ENCODE peak calls at places on chromosomes 7 and 10, in eight cellular contexts. One of them, this sample, is unnamed.

GRCh38 chr7:159032753-159033472 is 111.8 kb downstream of the VIPR2 start:
- DNase-seq in AG04450: no peak
- DNase-seq in fibroblast of mammary gland: no peak
- DNase-seq in dorsolateral prefrontal cortex: no peak
- DNase-seq in psoas muscle: no peak
- DNase-seq in hepatocyte: no peak
- DNase-seq in astrocyte of the cerebellum: no peak
- DNase-seq in CD8-positive, alpha-beta T cell: no peak
- DNase-seq in this sample: no peak

GRCh38 chr7:115635367-115635766 is 395.2 kb downstream of the TFEC start:
- DNase-seq in AG04450: peak
- DNase-seq in fibroblast of mammary gland: peak
- DNase-seq in dorsolateral prefrontal cortex: no peak
- DNase-seq in psoas muscle: no peak
- DNase-seq in hepatocyte: no peak
- DNase-seq in astrocyte of the cerebellum: no peak
- DNase-seq in CD8-positive, alpha-beta T cell: no peak
- DNase-seq in this sample: no peak

GRCh38 chr7:110856704-110857103 is 234.2 kb upstream of the LRRN3 start:
- DNase-seq in AG04450: no peak
- DNase-seq in fibroblast of mammary gland: peak
- DNase-seq in dorsolateral prefrontal cortex: no peak
- DNase-seq in psoas muscle: no peak
- DNase-seq in hepatocyte: no peak
- DNase-seq in astrocyte of the cerebellum: no peak
- DNase-seq in CD8-positive, alpha-beta T cell: no peak
- DNase-seq in this sample: no peak

GRCh38 chr7:127755529-127755928 is 103.5 kb downstream of the SND1 start:
- DNase-seq in AG04450: no peak
- DNase-seq in fibroblast of mammary gland: no peak
- DNase-seq in dorsolateral prefrontal cortex: peak
- DNase-seq in psoas muscle: no peak
- DNase-seq in hepatocyte: no peak
- DNase-seq in astrocyte of the cerebellum: no peak
- DNase-seq in CD8-positive, alpha-beta T cell: no peak
- DNase-seq in this sample: no peak

GRCh38 chr10:101322266-101323151 is 31.5 kb upstream of the BTRC start:
- DNase-seq in AG04450: no peak
- DNase-seq in fibroblast of mammary gland: no peak
- DNase-seq in dorsolateral prefrontal cortex: no peak
- DNase-seq in psoas muscle: no peak
- DNase-seq in hepatocyte: no peak
- DNase-seq in astrocyte of the cerebellum: no peak
- DNase-seq in CD8-positive, alpha-beta T cell: no peak
- DNase-seq in this sample: no peak

GRCh38 chr7:101817031-101817929 is at the start of gene CUX1:
- DNase-seq in AG04450: no peak
- DNase-seq in fibroblast of mammary gland: no peak
- DNase-seq in dorsolateral prefrontal cortex: no peak
- DNase-seq in psoas muscle: peak
- DNase-seq in hepatocyte: peak
- DNase-seq in astrocyte of the cerebellum: no peak
- DNase-seq in CD8-positive, alpha-beta T cell: no peak
- DNase-seq in this sample: no peak

GRCh38 chr7:1559626-1560590 is 3.9 kb upstream of the TMEM184A start:
- DNase-seq in AG04450: no peak
- DNase-seq in fibroblast of mammary gland: no peak
- DNase-seq in dorsolateral prefrontal cortex: no peak
- DNase-seq in psoas muscle: no peak
- DNase-seq in hepatocyte: no peak
- DNase-seq in astrocyte of the cerebellum: no peak
- DNase-seq in CD8-positive, alpha-beta T cell: no peak
- DNase-seq in this sample: no peak

GRCh38 chr10:76433161-76434005 is 1002.0 kb downstream of the LRMDA start:
- DNase-seq in AG04450: no peak
- DNase-seq in fibroblast of mammary gland: no peak
- DNase-seq in dorsolateral prefrontal cortex: no peak
- DNase-seq in psoas muscle: no peak
- DNase-seq in hepatocyte: peak
- DNase-seq in astrocyte of the cerebellum: no peak
- DNase-seq in CD8-positive, alpha-beta T cell: no peak
- DNase-seq in this sample: no peak

GRCh38 chr7:158345731-158346130 is 241.9 kb downstream of the PTPRN2 start:
- DNase-seq in AG04450: no peak
- DNase-seq in fibroblast of mammary gland: no peak
- DNase-seq in dorsolateral prefrontal cortex: no peak
- DNase-seq in psoas muscle: no peak
- DNase-seq in hepatocyte: no peak
- DNase-seq in astrocyte of the cerebellum: no peak
- DNase-seq in CD8-positive, alpha-beta T cell: no peak
- DNase-seq in this sample: no peak

GRCh38 chr7:75638607-75639070 is 100.1 kb downstream of the HIP1 start:
- DNase-seq in AG04450: peak
- DNase-seq in fibroblast of mammary gland: peak
- DNase-seq in dorsolateral prefrontal cortex: peak
- DNase-seq in psoas muscle: peak
- DNase-seq in hepatocyte: peak
- DNase-seq in astrocyte of the cerebellum: no peak
- DNase-seq in CD8-positive, alpha-beta T cell: no peak
- DNase-seq in this sample: no peak

GRCh38 chr10:60236869-60237524 is 152.7 kb downstream of the ANK3 start:
- DNase-seq in AG04450: no peak
- DNase-seq in fibroblast of mammary gland: peak
- DNase-seq in dorsolateral prefrontal cortex: no peak
- DNase-seq in psoas muscle: peak
- DNase-seq in hepatocyte: no peak
- DNase-seq in astrocyte of the cerebellum: no peak
- DNase-seq in CD8-positive, alpha-beta T cell: no peak
- DNase-seq in this sample: no peak

GRCh38 chr7:86914468-86915054 is 144.9 kb downstream of the ELAPOR2 start:
- DNase-seq in AG04450: no peak
- DNase-seq in fibroblast of mammary gland: peak
- DNase-seq in dorsolateral prefrontal cortex: no peak
- DNase-seq in psoas muscle: no peak
- DNase-seq in hepatocyte: peak
- DNase-seq in astrocyte of the cerebellum: no peak
- DNase-seq in CD8-positive, alpha-beta T cell: no peak
- DNase-seq in this sample: no peak

GRCh38 chr7:46566375-46566774 is 645.3 kb upstream of the IGFBP3 start:
- DNase-seq in AG04450: no peak
- DNase-seq in fibroblast of mammary gland: peak
- DNase-seq in dorsolateral prefrontal cortex: no peak
- DNase-seq in psoas muscle: no peak
- DNase-seq in hepatocyte: no peak
- DNase-seq in astrocyte of the cerebellum: no peak
- DNase-seq in CD8-positive, alpha-beta T cell: no peak
- DNase-seq in this sample: no peak

GRCh38 chr7:47581821-47582747 is at the start of gene TNS3:
- DNase-seq in AG04450: no peak
- DNase-seq in fibroblast of mammary gland: no peak
- DNase-seq in dorsolateral prefrontal cortex: no peak
- DNase-seq in psoas muscle: peak
- DNase-seq in hepatocyte: peak
- DNase-seq in astrocyte of the cerebellum: no peak
- DNase-seq in CD8-positive, alpha-beta T cell: no peak
- DNase-seq in this sample: no peak

GRCh38 chr7:98618786-98619185 is 1.7 kb downstream of the NPTX2 start:
- DNase-seq in AG04450: no peak
- DNase-seq in fibroblast of mammary gland: no peak
- DNase-seq in dorsolateral prefrontal cortex: no peak
- DNase-seq in psoas muscle: no peak
- DNase-seq in hepatocyte: no peak
- DNase-seq in astrocyte of the cerebellum: no peak
- DNase-seq in CD8-positive, alpha-beta T cell: no peak
- DNase-seq in this sample: no peak

GRCh38 chr7:107070710-107071109 is 26.2 kb downstream of the PRKAR2B start:
- DNase-seq in AG04450: no peak
- DNase-seq in fibroblast of mammary gland: no peak
- DNase-seq in dorsolateral prefrontal cortex: no peak
- DNase-seq in psoas muscle: no peak
- DNase-seq in hepatocyte: no peak
- DNase-seq in astrocyte of the cerebellum: no peak
- DNase-seq in CD8-positive, alpha-beta T cell: no peak
- DNase-seq in this sample: no peak

GRCh38 chr7:117015258-117016184 is 62.2 kb downstream of the ST7 start:
- DNase-seq in AG04450: no peak
- DNase-seq in fibroblast of mammary gland: no peak
- DNase-seq in dorsolateral prefrontal cortex: no peak
- DNase-seq in psoas muscle: no peak
- DNase-seq in hepatocyte: no peak
- DNase-seq in astrocyte of the cerebellum: no peak
- DNase-seq in CD8-positive, alpha-beta T cell: no peak
- DNase-seq in this sample: no peak

GRCh38 chr7:117012284-117013174 is 59.2 kb downstream of the ST7 start:
- DNase-seq in AG04450: no peak
- DNase-seq in fibroblast of mammary gland: peak
- DNase-seq in dorsolateral prefrontal cortex: no peak
- DNase-seq in psoas muscle: no peak
- DNase-seq in hepatocyte: peak
- DNase-seq in astrocyte of the cerebellum: peak
- DNase-seq in CD8-positive, alpha-beta T cell: no peak
- DNase-seq in this sample: no peak

GRCh38 chr7:117017017-117017451 is 63.7 kb downstream of the ST7 start:
- DNase-seq in AG04450: no peak
- DNase-seq in fibroblast of mammary gland: no peak
- DNase-seq in dorsolateral prefrontal cortex: no peak
- DNase-seq in psoas muscle: no peak
- DNase-seq in hepatocyte: no peak
- DNase-seq in astrocyte of the cerebellum: no peak
- DNase-seq in CD8-positive, alpha-beta T cell: no peak
- DNase-seq in this sample: no peak

GRCh38 chr7:117014099-117014656 is 60.9 kb downstream of the ST7 start:
- DNase-seq in AG04450: no peak
- DNase-seq in fibroblast of mammary gland: no peak
- DNase-seq in dorsolateral prefrontal cortex: no peak
- DNase-seq in psoas muscle: no peak
- DNase-seq in hepatocyte: no peak
- DNase-seq in astrocyte of the cerebellum: no peak
- DNase-seq in CD8-positive, alpha-beta T cell: no peak
- DNase-seq in this sample: no peak

GRCh38 chr7:117014673-117015133 is 61.4 kb downstream of the ST7 start:
- DNase-seq in AG04450: no peak
- DNase-seq in fibroblast of mammary gland: peak
- DNase-seq in dorsolateral prefrontal cortex: peak
- DNase-seq in psoas muscle: peak
- DNase-seq in hepatocyte: peak
- DNase-seq in astrocyte of the cerebellum: no peak
- DNase-seq in CD8-positive, alpha-beta T cell: no peak
- DNase-seq in this sample: no peak
- H3K4me3 ChIP-seq in AG04450: peak
- H3K4me3 ChIP-seq in fibroblast of mammary gland: peak
- H3K4me3 ChIP-seq in dorsolateral prefrontal cortex: no peak
- H3K4me3 ChIP-seq in psoas muscle: peak
- H3K4me3 ChIP-seq in hepatocyte: peak
- H3K4me3 ChIP-seq in astrocyte of the cerebellum: no peak
- H3K4me3 ChIP-seq in CD8-positive, alpha-beta T cell: no peak
- H3K4me3 ChIP-seq in this sample: no peak

GRCh38 chr10:63887026-63887589 is 365.9 kb downstream of the REEP3 start:
- DNase-seq in AG04450: no peak
- DNase-seq in fibroblast of mammary gland: no peak
- DNase-seq in dorsolateral prefrontal cortex: no peak
- DNase-seq in psoas muscle: no peak
- DNase-seq in hepatocyte: no peak
- DNase-seq in astrocyte of the cerebellum: no peak
- DNase-seq in CD8-positive, alpha-beta T cell: no peak
- DNase-seq in this sample: no peak
- TF ChIP-seq CTCF in AG04450: peak
- TF ChIP-seq CTCF in fibroblast of mammary gland: no peak
- TF ChIP-seq CTCF in dorsolateral prefrontal cortex: no peak
- TF ChIP-seq CTCF in psoas muscle: no peak
- TF ChIP-seq CTCF in hepatocyte: no peak
- TF ChIP-seq CTCF in astrocyte of the cerebellum: no peak
- TF ChIP-seq CTCF in CD8-positive, alpha-beta T cell: no peak
- TF ChIP-seq CTCF in this sample: peak

DNA sequence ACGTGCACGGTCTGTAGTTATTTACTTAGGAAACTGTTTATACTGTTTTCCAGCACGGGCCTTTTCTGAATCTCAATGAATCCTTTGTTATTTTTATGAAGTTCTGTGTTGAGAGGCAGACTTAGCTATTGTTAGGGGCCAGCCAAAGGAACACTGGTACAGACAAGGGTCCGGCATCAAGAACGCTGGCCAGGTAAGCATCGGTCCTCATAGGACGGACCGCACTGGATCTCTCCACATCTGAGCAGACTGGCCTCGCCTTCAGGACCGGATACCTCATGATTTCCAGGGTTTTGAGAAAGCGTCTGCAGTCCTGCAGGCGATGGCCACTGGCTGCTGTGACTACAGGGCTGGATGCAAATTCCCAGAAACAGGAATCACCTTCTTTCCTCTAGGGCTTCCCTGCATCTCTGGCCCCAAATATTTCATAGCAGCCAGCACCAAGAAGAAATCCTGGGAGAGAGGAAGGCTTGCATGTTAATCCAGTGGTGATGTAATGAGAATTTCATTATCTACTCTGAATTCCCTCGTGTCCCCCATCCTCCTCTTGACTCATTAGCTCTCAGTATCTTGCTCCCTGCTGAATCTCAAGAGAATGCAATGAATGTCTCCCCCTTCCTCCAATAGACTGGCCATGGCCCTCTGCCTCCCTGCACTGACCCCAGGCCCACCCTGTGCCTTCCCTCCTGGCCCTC is 325.4 kb upstream of the NPVF start:
- DNase-seq in AG04450: no peak
- DNase-seq in fibroblast of mammary gland: peak
- DNase-seq in dorsolateral prefrontal cortex: no peak
- DNase-seq in psoas muscle: no peak
- DNase-seq in hepatocyte: no peak
- DNase-seq in astrocyte of the cerebellum: no peak
- DNase-seq in CD8-positive, alpha-beta T cell: no peak
- DNase-seq in this sample: no peak
- H3K4me3 ChIP-seq in AG04450: no peak
- H3K4me3 ChIP-seq in fibroblast of mammary gland: no peak
- H3K4me3 ChIP-seq in dorsolateral prefrontal cortex: no peak
- H3K4me3 ChIP-seq in psoas muscle: no peak
- H3K4me3 ChIP-seq in hepatocyte: no peak
- H3K4me3 ChIP-seq in astrocyte of the cerebellum: no peak
- H3K4me3 ChIP-seq in CD8-positive, alpha-beta T cell: no peak
- H3K4me3 ChIP-seq in this sample: no peak

DNA sequence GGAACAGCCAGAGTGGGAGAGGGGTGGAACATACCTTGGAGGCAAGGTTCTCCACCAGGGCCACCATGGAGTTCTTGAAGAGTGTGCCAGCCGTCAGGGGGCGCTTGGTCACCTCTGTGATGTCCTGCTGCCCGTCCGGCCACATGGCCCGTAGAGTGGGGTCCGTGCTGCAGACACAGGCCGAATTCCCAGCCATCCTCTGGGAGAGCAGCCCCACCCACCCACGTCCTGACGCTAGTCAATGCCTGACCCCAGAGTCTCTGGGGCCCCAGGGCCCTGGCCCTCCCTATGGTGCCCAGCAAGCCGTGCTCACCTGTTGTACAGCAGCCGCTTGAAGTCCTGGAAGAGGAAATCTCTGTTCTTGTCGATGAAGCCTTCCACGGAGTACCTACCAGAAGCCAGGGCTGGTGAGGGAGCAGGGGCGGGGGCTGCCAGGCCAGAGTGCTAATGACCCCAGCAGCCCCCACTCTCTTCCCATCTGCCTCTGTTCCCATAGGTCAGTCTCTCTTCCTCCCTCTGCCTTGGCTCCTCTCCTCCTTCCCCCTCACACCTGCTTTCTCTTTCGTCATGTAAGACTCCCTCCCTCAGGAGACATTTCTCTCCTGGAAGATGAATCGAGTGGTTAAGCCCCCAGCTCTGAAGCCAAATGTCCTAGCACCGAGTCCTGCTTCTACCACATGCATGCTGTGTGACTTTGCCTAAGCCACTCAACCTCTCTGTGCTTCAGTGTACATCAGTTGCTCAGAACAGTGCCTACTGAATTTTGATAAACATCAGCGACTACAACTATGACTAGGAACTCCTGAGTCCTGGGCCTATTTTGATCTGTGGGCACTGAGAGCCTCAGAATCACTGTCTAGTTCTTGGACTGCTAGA is 11.0 kb downstream of the MYO1G start:
- DNase-seq in AG04450: no peak
- DNase-seq in fibroblast of mammary gland: no peak
- DNase-seq in dorsolateral prefrontal cortex: no peak
- DNase-seq in psoas muscle: no peak
- DNase-seq in hepatocyte: no peak
- DNase-seq in astrocyte of the cerebellum: no peak
- DNase-seq in CD8-positive, alpha-beta T cell: no peak
- DNase-seq in this sample: no peak
- TF ChIP-seq CTCF in AG04450: peak
- TF ChIP-seq CTCF in fibroblast of mammary gland: peak
- TF ChIP-seq CTCF in dorsolateral prefrontal cortex: peak
- TF ChIP-seq CTCF in psoas muscle: no peak
- TF ChIP-seq CTCF in hepatocyte: no peak
- TF ChIP-seq CTCF in astrocyte of the cerebellum: no peak
- TF ChIP-seq CTCF in CD8-positive, alpha-beta T cell: no peak
- TF ChIP-seq CTCF in this sample: peak